ENCODE peak calls at places on chromosome 18, in nine cellular contexts. J is heart right ventricle, A is AG10803, U is lower leg skin, N is B cell, O is astrocyte of the spinal cord, S is mammary epithelial cell, L is glutamatergic neuron, V is neural progenitor cell. E is an unnamed sample.

GRCh38 chr18:12005542-12006487 is 24.5 kb downstream of the IMPA2 start:
- DNase-seq in S (peak), L (no peak), N (no peak), V (no peak), O (no peak), U (no peak), J (no peak), A (no peak), E (no peak)

GRCh38 chr18:47775961-47776360 is 154.5 kb downstream of the SMAD2 start:
- DNase-seq in N (no peak), O (no peak), V (no peak), U (no peak), A (peak), S (no peak), J (no peak), L (no peak), E (no peak)

GRCh38 chr18:49884465-49884864 is 71.1 kb upstream of the ACAA2 start:
- DNase-seq in L (no peak), O (no peak), V (no peak), A (no peak), N (no peak), U (no peak), S (no peak), J (no peak), E (no peak)

GRCh38 chr18:37660658-37661057 is 95.1 kb upstream of the CELF4 start:
- DNase-seq in S (no peak), V (no peak), A (no peak), O (no peak), J (no peak), N (no peak), L (no peak), U (no peak), E (no peak)

GRCh38 chr18:76458522-76459311 is 36.3 kb downstream of the ZNF516 start:
- DNase-seq in V (no peak), N (no peak), A (no peak), L (no peak), U (no peak), J (no peak), O (no peak), S (no peak), E (no peak)

GRCh38 chr18:78255013-78255412 is 724.6 kb upstream of the SALL3 start:
- DNase-seq in L (no peak), J (no peak), N (no peak), O (no peak), V (no peak), S (no peak), U (no peak), A (no peak), E (no peak)

GRCh38 chr18:49613741-49614151 is 51.9 kb downstream of the LIPG start:
- DNase-seq in U (no peak), A (no peak), V (peak), S (no peak), L (no peak), J (no peak), O (no peak), N (no peak), E (no peak)

GRCh38 chr18:66558773-66559172 is 45.1 kb downstream of the CDH19 start:
- DNase-seq in S (peak), A (no peak), L (no peak), J (no peak), O (peak), V (no peak), U (no peak), N (no peak), E (no peak)

GRCh38 chr18:79472176-79472575 is 76.4 kb downstream of the NFATC1 start:
- DNase-seq in J (no peak), S (no peak), A (no peak), N (no peak), L (no peak), V (no peak), U (no peak), O (no peak), E (no peak)

GRCh38 chr18:53416985-53417384 is 807.5 kb downstream of the MBD2 start:
- DNase-seq in U (no peak), V (peak), S (no peak), L (no peak), N (no peak), J (no peak), A (peak), O (peak), E (no peak)
- TF ChIP-seq CTCF in U (no peak), V (no peak), S (no peak), L (no peak), N (no peak), J (no peak), A (no peak), O (no peak), E (no peak)

DNA sequence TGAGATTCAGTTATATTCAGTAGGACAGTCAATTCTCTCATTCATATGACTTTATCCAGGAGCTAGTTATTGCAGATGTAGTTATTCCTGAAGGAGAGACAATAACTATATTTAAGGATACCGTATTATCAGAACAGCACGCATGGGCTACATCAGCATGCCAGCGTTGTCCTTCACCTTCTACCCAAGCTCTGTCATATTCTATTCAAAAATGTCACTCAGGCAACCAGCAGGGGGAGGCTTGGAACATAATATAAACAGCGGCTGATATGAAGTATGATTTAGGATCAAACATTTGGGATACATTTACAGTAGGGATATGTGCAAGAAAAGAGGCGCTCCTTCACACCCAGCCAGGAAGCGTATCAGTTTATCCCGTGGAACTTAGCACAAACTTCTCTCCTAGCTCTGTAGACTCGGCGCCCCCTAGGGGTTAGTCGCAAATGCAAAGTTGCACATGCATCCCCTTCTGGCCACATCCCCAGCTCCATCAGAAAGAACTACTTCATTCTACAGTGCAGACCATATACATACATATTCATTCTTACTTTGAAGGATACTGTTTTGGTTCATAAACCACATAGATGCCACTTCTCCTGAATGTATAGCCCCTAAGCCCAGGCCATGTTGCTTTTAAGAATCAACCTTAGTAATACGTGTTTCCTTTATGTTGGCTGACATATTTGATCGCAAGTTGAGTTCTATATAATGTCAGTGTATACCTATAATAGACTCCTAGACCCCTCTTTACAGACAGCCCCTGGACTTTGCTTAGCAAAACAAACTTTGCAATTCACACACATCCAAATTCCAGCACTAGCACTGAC is 759.4 kb downstream of the ADCYAP1 start:
- DNase-seq in N (peak), O (peak), A (peak), U (no peak), J (peak), S (peak), L (peak), V (peak), E (peak)
- TF ChIP-seq CTCF in N (peak), O (peak), A (peak), U (no peak), J (no peak), S (peak), L (peak), V (peak), E (peak)

GRCh38 chr18:3119401-3120323 is 100.1 kb downstream of the MYOM1 start:
- DNase-seq in V (peak), O (no peak), U (no peak), L (no peak), S (peak), N (no peak), J (no peak), A (no peak), E (no peak)

GRCh38 chr18:3120356-3120755 is 99.4 kb downstream of the MYOM1 start:
- DNase-seq in U (no peak), V (no peak), S (no peak), O (no peak), A (no peak), J (no peak), L (no peak), N (no peak), E (no peak)

GRCh38 chr18:3122851-3123250 is 96.9 kb downstream of the MYOM1 start:
- DNase-seq in J (no peak), O (no peak), A (no peak), V (no peak), L (no peak), N (no peak), U (no peak), S (no peak), E (no peak)

GRCh38 chr18:3118195-3119010 is 101.4 kb downstream of the MYOM1 start:
- DNase-seq in U (no peak), N (no peak), V (no peak), A (no peak), L (no peak), J (no peak), O (no peak), S (no peak), E (no peak)

DNA sequence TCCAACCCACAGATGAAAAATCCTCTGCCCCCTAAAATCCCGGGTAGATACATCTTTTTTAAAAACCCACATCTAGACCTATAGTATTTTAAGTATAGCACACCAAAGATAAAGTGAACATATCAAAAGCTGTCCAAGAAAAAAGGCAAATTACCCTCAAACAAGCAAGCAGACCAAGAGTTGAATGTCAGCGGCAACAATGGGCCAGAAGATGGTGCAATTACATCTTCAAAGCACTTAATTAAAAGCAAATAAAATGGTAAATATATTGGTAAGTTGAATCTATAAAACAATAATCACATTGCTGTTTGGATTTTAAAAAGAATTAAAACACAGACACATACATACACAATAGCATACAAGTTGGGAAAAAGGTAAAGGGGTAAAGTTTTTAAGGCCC is 98.5 kb downstream of the MYOM1 start:
- DNase-seq in A (no peak), N (no peak), S (no peak), U (no peak), J (no peak), V (no peak), O (no peak), L (no peak), E (no peak)
- TF ChIP-seq CTCF in A (peak), N (no peak), S (peak), U (no peak), J (no peak), V (no peak), O (no peak), L (no peak), E (no peak)

DNA sequence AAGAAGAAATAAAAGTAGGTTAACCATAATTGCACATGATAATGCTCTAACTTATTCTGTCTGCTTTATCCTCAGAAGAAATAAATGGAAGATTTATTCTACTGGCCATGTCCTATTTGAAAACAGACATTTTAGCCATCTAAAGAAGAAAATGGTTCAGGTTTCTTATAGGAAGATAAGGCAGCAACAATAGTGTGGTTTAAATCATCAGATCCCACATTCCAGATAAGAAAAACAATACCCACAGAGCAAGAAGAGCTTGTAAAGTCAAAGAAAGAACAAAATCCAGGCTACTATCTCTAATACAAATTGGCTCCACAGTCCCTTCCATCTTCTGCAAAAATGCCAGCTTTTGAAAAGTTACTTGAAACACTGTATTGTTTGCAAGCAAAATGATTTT is 49.3 kb downstream of the L3MBTL4 start:
- DNase-seq in V (no peak), O (no peak), L (no peak), S (no peak), U (no peak), J (no peak), A (no peak), N (no peak), E (no peak)
- TF ChIP-seq CTCF in V (no peak), O (no peak), L (no peak), S (no peak), U (no peak), J (no peak), A (no peak), N (no peak), E (no peak)

GRCh38 chr18:22980394-22980793 is 47.3 kb downstream of the RBBP8 start:
- DNase-seq in N (no peak), O (no peak), V (no peak), J (no peak), L (no peak), U (no peak), S (no peak), A (no peak), E (no peak)

GRCh38 chr18:22981274-22982133 is 48.4 kb downstream of the RBBP8 start:
- DNase-seq in V (no peak), L (no peak), U (no peak), N (peak), S (no peak), A (no peak), O (no peak), J (no peak), E (no peak)

GRCh38 chr18:22985250-22985649 is 52.1 kb downstream of the RBBP8 start:
- DNase-seq in S (no peak), N (no peak), U (no peak), L (no peak), V (no peak), J (no peak), A (no peak), O (no peak), E (no peak)

GRCh38 chr18:22987547-22988182 is 54.5 kb downstream of the RBBP8 start:
- DNase-seq in J (no peak), N (no peak), A (no peak), O (no peak), S (no peak), V (no peak), U (no peak), L (no peak), E (no peak)

DNA sequence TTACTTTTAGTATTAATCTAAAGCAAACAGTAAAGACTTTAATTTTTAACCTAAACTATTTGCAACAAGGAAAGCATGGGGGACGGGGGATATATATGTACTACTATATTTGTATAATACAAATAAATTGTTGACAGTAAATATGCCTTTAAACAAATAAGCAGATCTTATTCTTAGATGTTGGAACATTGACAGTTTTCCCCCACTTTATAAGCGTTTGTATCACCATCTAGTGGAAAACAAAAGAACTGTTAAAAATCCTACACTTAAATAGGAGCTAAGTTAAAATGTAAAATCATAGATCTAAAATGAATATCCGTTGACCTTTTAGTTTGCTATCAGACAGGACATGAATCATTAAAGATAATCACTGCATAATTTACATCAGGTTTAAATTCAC is 50.0 kb downstream of the RBBP8 start:
- DNase-seq in A (peak), J (no peak), U (no peak), O (peak), N (peak), S (no peak), L (no peak), V (peak), E (no peak)
- TF ChIP-seq CTCF in A (peak), J (no peak), U (no peak), O (peak), N (peak), S (peak), L (peak), V (peak), E (peak)

GRCh38 chr18:57910817-57911216 is 107.7 kb upstream of the ATP8B1 start:
- DNase-seq in O (no peak), S (no peak), V (peak), N (no peak), A (no peak), U (no peak), L (peak), J (no peak), E (peak)
- TF ChIP-seq CTCF in O (peak), S (peak), V (peak), N (no peak), A (peak), U (no peak), L (peak), J (no peak), E (peak)

GRCh38 chr18:9831723-9832199 is 54.0 kb upstream of the TXNDC2 start:
- DNase-seq in A (no peak), J (no peak), S (no peak), U (no peak), N (no peak), V (no peak), O (no peak), L (no peak), E (no peak)

GRCh38 chr18:9832871-9833270 is 52.9 kb upstream of the TXNDC2 start:
- DNase-seq in O (no peak), V (no peak), A (no peak), U (no peak), L (no peak), N (no peak), J (no peak), S (no peak), E (no peak)

GRCh38 chr18:9828794-9829712 is 56.7 kb upstream of the TXNDC2 start:
- DNase-seq in A (no peak), S (no peak), J (no peak), V (no peak), U (no peak), N (no peak), L (no peak), O (no peak), E (no peak)

GRCh38 chr18:9827856-9828793 is 57.6 kb upstream of the TXNDC2 start:
- DNase-seq in L (no peak), A (peak), S (peak), U (peak), O (peak), J (no peak), N (no peak), V (no peak), E (peak)

GRCh38 chr18:9831046-9831722 is 54.6 kb upstream of the TXNDC2 start:
- DNase-seq in V (no peak), S (no peak), O (no peak), J (no peak), N (no peak), A (no peak), L (no peak), U (no peak), E (no peak)
- TF ChIP-seq CTCF in V (peak), S (no peak), O (no peak), J (no peak), N (no peak), A (no peak), L (peak), U (no peak), E (no peak)

GRCh38 chr18:21134895-21135294 is 23.3 kb upstream of the ROCK1 start:
- DNase-seq in A (peak), O (no peak), L (no peak), V (no peak), U (no peak), S (peak), N (peak), J (no peak), E (peak)
- TF ChIP-seq CTCF in A (peak), O (peak), L (no peak), V (peak), U (no peak), S (peak), N (peak), J (no peak), E (peak)

DNA sequence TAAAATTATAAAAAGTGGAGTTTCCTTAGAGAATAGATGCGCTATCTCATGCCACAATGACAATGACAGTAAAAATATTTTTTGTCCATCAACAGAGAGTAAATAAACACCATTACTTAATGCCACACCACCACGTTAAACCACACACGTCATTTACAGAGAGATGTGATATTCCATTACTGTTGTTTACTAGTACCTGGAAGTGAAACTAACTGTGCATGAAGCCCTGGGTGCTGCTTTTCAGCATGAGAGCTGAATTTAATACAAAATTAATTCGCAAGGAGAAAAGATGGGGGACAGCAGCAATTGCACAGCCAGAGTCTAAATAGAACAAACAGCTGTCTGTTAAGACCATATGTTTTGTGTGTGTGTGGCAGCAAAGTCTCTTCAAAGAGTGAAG is 127.9 kb downstream of the ALPK2 start:
- DNase-seq in J (no peak), O (no peak), V (no peak), A (no peak), L (no peak), N (no peak), U (no peak), S (no peak), E (no peak)
- TF ChIP-seq CTCF in J (no peak), O (no peak), V (no peak), A (no peak), L (no peak), N (no peak), U (no peak), S (no peak), E (no peak)

E was measured in activated CD8-positive, alpha-beta T cell treated with anti-CD3 and anti-CD28 coated beads for 36 hours.